ENCODE peak calls at places on chromosomes 11 and 22, in five cellular contexts. O is Right ventricle myocardium superior; Y is NCI-H1092 treated with DMSO at 0.1 percent for 48 hours; J is activated CD4-positive, alpha-beta T cell treated with anti-CD3 and anti-CD28 coated beads for 24 hours; L is NCI-H774. H is an unnamed sample.

GRCh38 chr11:66336234-66337102 is at the start of gene RIN1:
- DNase-seq in O (peak), Y (peak), J (no peak), L (peak), H (no peak)

GRCh38 chr22:26853071-26853470 is 195.7 kb downstream of the MIAT start:
- DNase-seq in O (no peak), Y (no peak), J (no peak), L (no peak), H (no peak)

GRCh38 chr11:83175815-83176214 is 17.7 kb upstream of the ANKRD42 start:
- DNase-seq in O (no peak), Y (no peak), J (no peak), L (no peak), H (no peak)

GRCh38 chr22:33296941-33297340 is 238.8 kb upstream of the SYN3 start:
- DNase-seq in O (no peak), Y (no peak), J (no peak), L (no peak), H (no peak)

GRCh38 chr22:19097518-19097917 is 24.7 kb downstream of the DGCR2 start:
- DNase-seq in O (no peak), Y (no peak), J (no peak), L (no peak), H (no peak)

GRCh38 chr22:40323681-40324083 is 22.6 kb upstream of the ADSL start:
- DNase-seq in O (no peak), Y (no peak), J (no peak), L (no peak), H (no peak)

GRCh38 chr22:37996515-37997246 is 12.3 kb upstream of the SOX10 start:
- DNase-seq in O (no peak), Y (no peak), J (no peak), L (no peak), H (no peak)

GRCh38 chr22:27868738-27869282 is 50.2 kb downstream of the PITPNB start:
- DNase-seq in O (no peak), Y (no peak), J (no peak), L (no peak), H (no peak)